ENCODE peak calls at places on chromosomes 2 and 18, in five cellular contexts. G is body of pancreas; D is naive thymus-derived CD4-positive, alpha-beta T cell; X is CD8-positive, alpha-beta T cell; S is H1. A is an unnamed sample.

GRCh38 chr18:3411854-3412268 is 38.1 kb upstream of the TGIF1 start:
- DNase-seq in G (peak; percentile 21), D (peak; percentile 16), X (no peak), S (no peak), A (no peak)

GRCh38 chr18:57249109-57249508 is 102.2 kb downstream of the BOD1L2 start:
- DNase-seq in G (no peak), D (no peak), X (no peak), S (no peak), A (no peak)

GRCh38 chr2:60554649-60555065 is 1.2 kb upstream of the BCL11A start:
- DNase-seq in G (peak; percentile 63), D (no peak), X (no peak), S (peak; percentile 63), A (no peak)

GRCh38 chr2:240051697-240052096 is 1.6 kb downstream of the OR6B3 start:
- DNase-seq in G (no peak), D (no peak), X (no peak), S (no peak), A (no peak)

GRCh38 chr18:22250591-22250996 is 81.2 kb downstream of the GATA6 start:
- DNase-seq in G (no peak), D (no peak), X (no peak), S (no peak), A (no peak)

GRCh38 chr2:184599054-184599874 is 935 bp downstream of the ZNF804A start:
- DNase-seq in G (no peak), D (no peak), X (no peak), S (no peak), A (no peak)

GRCh38 chr2:235127909-235128308 is 176.1 kb downstream of the SH3BP4 start:
- DNase-seq in G (no peak), D (no peak), X (no peak), S (no peak), A (no peak)

GRCh38 chr2:228527481-228527880 is 346.0 kb upstream of the SPHKAP start:
- DNase-seq in G (no peak), D (no peak), X (no peak), S (no peak), A (no peak)

GRCh38 chr2:235568431-235568830 is 74.6 kb downstream of the AGAP1 start:
- DNase-seq in G (no peak), D (no peak), X (no peak), S (no peak), A (no peak)

GRCh38 chr2:54708584-54709340 is 14.7 kb upstream of the EML6 start:
- DNase-seq in G (peak; percentile 80), D (peak; percentile 33), X (no peak), S (peak; percentile 73), A (no peak)

GRCh38 chr2:42196070-42196402 is 26.9 kb downstream of the EML4 start:
- DNase-seq in G (no peak), D (no peak), X (no peak), S (no peak), A (no peak)

GRCh38 chr2:196294510-196294909 is 123.1 kb upstream of the STK17B start:
- DNase-seq in G (no peak), D (no peak), X (no peak), S (no peak), A (no peak)

GRCh38 chr2:240568678-240569522 is 616 bp downstream of the RNPEPL1 start:
- DNase-seq in G (peak; percentile 84), D (peak; percentile 78), X (no peak), S (peak; percentile 67), A (no peak)

GRCh38 chr2:240432820-240433801 is 2.4 kb upstream of the GPC1 start:
- DNase-seq in G (peak; percentile 7), D (no peak), X (no peak), S (no peak), A (no peak)

GRCh38 chr2:78782196-78782595 is 243.3 kb upstream of the REG3G start:
- DNase-seq in G (no peak), D (no peak), X (no peak), S (no peak), A (no peak)

GRCh38 chr2:13474538-13474937 is 757.8 kb downstream of the TRIB2 start:
- DNase-seq in G (no peak), D (no peak), X (no peak), S (no peak), A (no peak)

GRCh38 chr18:48833701-48834394 is 116.9 kb downstream of the SMAD7 start:
- DNase-seq in G (peak; percentile 6), D (peak; percentile 48), X (peak; percentile 28), S (no peak), A (no peak)

GRCh38 chr2:70895998-70896764 is 39.5 kb upstream of the ATP6V1B1 start:
- DNase-seq in G (no peak), D (no peak), X (no peak), S (no peak), A (no peak)

GRCh38 chr2:100773538-100773937 is 46.4 kb upstream of the NPAS2 start:
- DNase-seq in G (no peak), D (no peak), X (no peak), S (no peak), A (no peak)

GRCh38 chr2:47300609-47301276 is 102.2 kb upstream of the MSH2 start:
- DNase-seq in G (no peak), D (no peak), X (no peak), S (no peak), A (no peak)

GRCh38 chr2:152580722-152581121 is 136.5 kb downstream of the PRPF40A start:
- DNase-seq in G (no peak), D (no peak), X (no peak), S (no peak), A (no peak)

GRCh38 chr2:111685342-111685741 is 198.7 kb downstream of the ANAPC1 start:
- DNase-seq in G (no peak), D (no peak), X (no peak), S (no peak), A (no peak)

GRCh38 chr2:23697676-23698075 is 229.2 kb downstream of the ATAD2B start:
- DNase-seq in G (no peak), D (no peak), X (no peak), S (no peak), A (no peak)

GRCh38 chr18:60446821-60447220 is 74.2 kb upstream of the MC4R start:
- DNase-seq in G (no peak), D (no peak), X (no peak), S (no peak), A (no peak)

GRCh38 chr2:191910518-191910917 is 63.6 kb upstream of the CAVIN2 start:
- DNase-seq in G (no peak), D (no peak), X (no peak), S (no peak), A (no peak)

GRCh38 chr2:11701206-11701605 is 31.2 kb upstream of the NTSR2 start:
- DNase-seq in G (no peak), D (no peak), X (no peak), S (no peak), A (no peak)

GRCh38 chr2:44528595-44528994 is 166.8 kb downstream of the CAMKMT start:
- DNase-seq in G (no peak), D (no peak), X (no peak), S (no peak), A (no peak)

GRCh38 chr2:109497447-109497846 is 116.3 kb downstream of the SEPTIN10 start:
- DNase-seq in G (no peak), D (no peak), X (no peak), S (no peak), A (no peak)

GRCh38 chr2:23595021-23595420 is 210.0 kb downstream of the KLHL29 start:
- DNase-seq in G (no peak), D (no peak), X (no peak), S (no peak), A (no peak)

GRCh38 chr2:128306931-128307460 is 11.7 kb downstream of the HS6ST1 start:
- DNase-seq in G (peak; percentile 31), D (no peak), X (no peak), S (no peak), A (no peak)

DNA sequence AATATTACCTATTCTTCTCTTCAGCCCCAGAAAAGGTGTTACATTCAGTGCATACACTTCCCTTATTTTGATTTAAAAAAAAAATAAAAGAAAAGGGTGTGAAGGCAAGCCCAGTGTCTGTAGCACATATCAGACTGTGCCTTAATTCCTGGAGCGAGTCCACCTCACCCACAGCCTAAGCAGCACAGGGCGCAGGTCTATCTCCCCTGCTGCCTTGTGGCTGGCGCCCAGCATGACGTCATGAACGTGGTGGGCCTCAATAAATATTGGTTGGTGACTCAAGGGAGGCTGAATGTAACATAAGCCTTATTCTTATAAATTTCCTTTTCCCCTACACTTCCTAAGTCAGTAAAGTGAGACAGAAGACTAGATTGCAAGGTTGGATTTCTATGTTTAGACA is 26.4 kb downstream of the ST3GAL5 start:
- DNase-seq in G (no peak), D (no peak), X (peak; percentile 16), S (no peak), A (no peak)
- H3K27ac ChIP-seq in G (no peak overlapping the region), D (no peak overlapping the region), X (no peak overlapping the region), S (no peak overlapping the region), A (no peak overlapping the region)

GRCh38 chr2:134174711-134175110 is 79.2 kb upstream of the MGAT5 start:
- DNase-seq in G (no peak), D (no peak), X (no peak), S (no peak), A (no peak)
- H3K27ac ChIP-seq in G (no peak overlapping the region), D (no peak overlapping the region), X (no peak overlapping the region), S (no peak overlapping the region), A (no peak overlapping the region)

DNA sequence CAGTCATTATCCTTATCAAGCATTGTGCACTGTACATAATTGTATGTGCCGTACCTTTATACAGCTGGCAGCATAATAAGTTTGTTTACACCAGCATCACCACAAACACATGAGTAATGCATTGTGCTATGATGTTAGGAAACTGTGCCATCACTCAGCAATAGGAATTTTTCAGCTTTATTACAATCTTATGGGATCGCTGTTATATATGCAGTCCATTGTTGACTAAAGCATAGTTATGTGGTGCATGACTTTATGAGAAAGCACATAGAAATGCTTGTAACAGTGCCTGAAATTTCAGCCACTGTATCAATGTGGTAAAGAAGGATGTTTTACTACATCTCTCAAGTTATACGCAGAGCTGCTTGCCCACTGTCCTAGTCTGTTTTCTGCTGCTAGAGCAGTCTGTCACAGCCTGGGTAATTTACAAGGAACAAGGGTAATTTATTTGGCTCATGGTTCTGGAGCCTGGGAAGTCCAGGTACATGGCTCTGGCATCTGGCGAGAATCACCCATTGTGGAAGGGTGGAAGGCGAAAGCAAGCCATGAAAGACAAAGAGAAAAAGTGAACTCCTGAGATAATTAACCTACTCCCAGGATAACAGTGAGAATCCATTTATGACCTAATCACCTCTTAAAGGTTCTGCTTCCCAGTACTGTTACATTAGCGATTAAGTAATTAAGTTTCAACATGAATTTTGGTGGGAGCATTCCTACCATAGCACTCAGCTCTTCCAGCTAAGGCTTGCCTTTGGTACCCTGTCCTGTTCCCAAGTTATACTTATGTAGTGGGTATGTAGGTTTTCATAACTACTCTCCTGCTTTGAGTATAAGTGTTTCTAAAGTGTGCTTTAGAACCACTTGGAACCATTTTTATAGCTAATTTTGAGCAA is 4.6 kb downstream of the MAP3K20 start:
- DNase-seq in G (no peak), D (no peak), X (no peak), S (no peak), A (no peak)
- H3K27ac ChIP-seq in G (no peak overlapping the region), D (no peak overlapping the region), X (no peak overlapping the region), S (no peak overlapping the region), A (no peak overlapping the region)

GRCh38 chr18:31929273-31929672 is 13.7 kb downstream of the TRAPPC8 start:
- DNase-seq in G (no peak), D (no peak), X (no peak), S (no peak), A (no peak)
- H3K27ac ChIP-seq in G (no peak overlapping the region), D (no peak overlapping the region), X (no peak overlapping the region), S (no peak overlapping the region), A (no peak overlapping the region)

GRCh38 chr2:64831977-64832328 is 157.2 kb upstream of the SLC1A4 start:
- DNase-seq in G (no peak), D (no peak), X (no peak), S (no peak), A (no peak)
- H3K27ac ChIP-seq in G (no peak overlapping the region), D (no peak overlapping the region), X (no peak overlapping the region), S (no peak overlapping the region), A (no peak overlapping the region)